ENCODE peak calls at places on chromosomes 13 and 19, in eight cellular contexts. M is left ventricle myocardium inferior, W is OCI-LY7, A is IMR-90, S is GM12864, G is small intestine, K is neural progenitor cell, P is kidney epithelial cell. V is an unnamed sample.

GRCh38 chr19:55452381-55453325 is 8.8 kb downstream of the ISOC2 start:
- DNase-seq in M (peak; percentile 66), W (peak; percentile 76), A (peak; percentile 79), S (no peak), G (peak; percentile 21), K (peak; percentile 94), P (no peak), V (no peak)

GRCh38 chr13:99217461-99218101 is 16.9 kb downstream of the UBAC2 start:
- DNase-seq in M (no peak), W (no peak), A (no peak), S (no peak), G (no peak), K (no peak), P (no peak), V (no peak)

GRCh38 chr13:75364131-75364713 is 117.7 kb downstream of the TBC1D4 start:
- DNase-seq in M (no peak), W (no peak), A (peak; percentile 21), S (no peak), G (no peak), K (no peak), P (no peak), V (no peak)

GRCh38 chr19:2609389-2610116 is 92.9 kb downstream of the GNG7 start:
- DNase-seq in M (peak; percentile 7), W (no peak), A (no peak), S (no peak), G (no peak), K (no peak), P (no peak), V (no peak)

GRCh38 chr13:110575322-110576069 is 14.0 kb upstream of the RAB20 start:
- DNase-seq in M (peak; percentile 26), W (no peak), A (peak; percentile 48), S (peak; percentile 65), G (peak; percentile 32), K (peak; percentile 18), P (no peak), V (no peak)

GRCh38 chr19:44657211-44657921 is 13.7 kb downstream of the PVR start:
- DNase-seq in M (peak; percentile 59), W (peak; percentile 68), A (peak; percentile 68), S (peak; percentile 19), G (peak; percentile 48), K (peak; percentile 81), P (no peak), V (no peak)

GRCh38 chr19:43901395-43902390 is 33.4 kb downstream of the ZNF45 start:
- DNase-seq in M (peak; percentile 82), W (no peak), A (peak; percentile 88), S (peak; percentile 66), G (peak; percentile 72), K (peak; percentile 91), P (peak; percentile 63), V (peak; percentile 56)

GRCh38 chr13:40517486-40518311 is 148.7 kb downstream of the FOXO1 start:
- DNase-seq in M (no peak), W (peak; percentile 26), A (no peak), S (peak; percentile 57), G (no peak), K (no peak), P (no peak), V (no peak)

GRCh38 chr19:14954071-14954655 is 12.9 kb downstream of the OR7C2 start:
- DNase-seq in M (no peak), W (peak; percentile 1), A (no peak), S (no peak), G (no peak), K (no peak), P (no peak), V (no peak)

GRCh38 chr13:36829753-36830152 is 10.7 kb downstream of the RFXAP start:
- DNase-seq in M (no peak), W (no peak), A (no peak), S (no peak), G (no peak), K (no peak), P (no peak), V (no peak)

GRCh38 chr13:113749507-113749906 is 9.5 kb upstream of the TMEM255B start:
- DNase-seq in M (no peak), W (no peak), A (no peak), S (no peak), G (no peak), K (no peak), P (no peak), V (no peak)

GRCh38 chr19:54462072-54462712 is 1.4 kb downstream of the LENG9 start:
- DNase-seq in M (no peak), W (no peak), A (no peak), S (no peak), G (peak; percentile 46), K (no peak), P (no peak), V (no peak)

GRCh38 chr13:72456486-72456885 is 270.9 kb downstream of the MZT1 start:
- DNase-seq in M (no peak), W (no peak), A (no peak), S (no peak), G (no peak), K (no peak), P (no peak), V (no peak)

GRCh38 chr19:7799640-7800355 is 30.2 kb upstream of the EVI5L start:
- DNase-seq in M (peak; percentile 52), W (peak; percentile 76), A (peak; percentile 81), S (peak; percentile 35), G (peak; percentile 64), K (peak; percentile 91), P (no peak), V (peak; percentile 29)

GRCh38 chr13:51276684-51277083 is 54.5 kb downstream of the FAM124A start:
- DNase-seq in M (no peak), W (no peak), A (no peak), S (no peak), G (peak; percentile 44), K (no peak), P (no peak), V (no peak)

GRCh38 chr19:49689133-49690072 is at the start of gene ADM5:
- DNase-seq in M (peak; percentile 50), W (no peak), A (no peak), S (no peak), G (peak; percentile 52), K (peak; percentile 56), P (no peak), V (no peak)

GRCh38 chr19:48624791-48625723 is 5.8 kb downstream of the SPHK2 start:
- DNase-seq in M (no peak), W (no peak), A (no peak), S (no peak), G (peak; percentile 87), K (peak; percentile 59), P (no peak), V (no peak)
- H3K4me3 ChIP-seq in M (peak overlapping the region; percentile 67), W (peak overlapping the region; percentile 68), A (peak overlapping the region; percentile 49), S (peak overlapping the region; percentile 51), G (peak overlapping the region; percentile 78), K (peak overlapping the region; percentile 79), P (peak overlapping the region; percentile 57), V (peak overlapping the region; percentile 63)

GRCh38 chr13:96020941-96021340 is 32.3 kb downstream of the UGGT2 start:
- DNase-seq in M (no peak), W (no peak), A (no peak), S (no peak), G (peak; percentile 49), K (no peak), P (no peak), V (no peak)
- H3K4me3 ChIP-seq in M (no peak overlapping the region), W (no peak overlapping the region), A (no peak overlapping the region), S (no peak overlapping the region), G (no peak overlapping the region), K (no peak overlapping the region), P (no peak overlapping the region), V (no peak overlapping the region)

DNA sequence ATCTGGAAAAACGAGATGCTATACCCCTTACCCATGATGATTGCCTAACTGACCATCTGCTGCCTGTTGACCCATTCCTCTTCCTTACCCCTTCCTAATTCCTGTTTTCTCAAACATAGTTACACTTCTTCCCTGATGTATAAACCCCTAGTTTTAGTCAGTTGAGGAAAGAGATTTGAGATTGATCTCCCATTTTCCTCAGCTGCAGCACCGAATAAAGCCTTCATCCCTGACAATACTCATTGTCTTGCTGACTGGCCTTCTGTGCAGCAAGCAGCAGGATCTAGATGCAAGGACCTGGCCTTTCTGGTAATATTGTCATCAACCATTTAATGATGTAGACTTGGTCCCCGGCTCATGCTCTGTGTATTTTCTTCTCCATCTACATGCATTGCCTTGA is 999 bp upstream of the ZNF264 start:
- DNase-seq in M (no peak), W (no peak), A (no peak), S (no peak), G (no peak), K (no peak), P (no peak), V (no peak)
- H3K4me3 ChIP-seq in M (no peak overlapping the region), W (no peak overlapping the region), A (no peak overlapping the region), S (no peak overlapping the region), G (no peak overlapping the region), K (peak overlapping the region; percentile 92), P (no peak overlapping the region), V (no peak overlapping the region)

GRCh38 chr13:78593652-78594494 is 9.5 kb downstream of the POU4F1 start:
- DNase-seq in M (no peak), W (no peak), A (no peak), S (no peak), G (no peak), K (peak; percentile 85), P (no peak), V (no peak)
- H3K4me3 ChIP-seq in M (no peak overlapping the region), W (no peak overlapping the region), A (no peak overlapping the region), S (no peak overlapping the region), G (no peak overlapping the region), K (peak overlapping the region; percentile 31), P (no peak overlapping the region), V (no peak overlapping the region)

DNA sequence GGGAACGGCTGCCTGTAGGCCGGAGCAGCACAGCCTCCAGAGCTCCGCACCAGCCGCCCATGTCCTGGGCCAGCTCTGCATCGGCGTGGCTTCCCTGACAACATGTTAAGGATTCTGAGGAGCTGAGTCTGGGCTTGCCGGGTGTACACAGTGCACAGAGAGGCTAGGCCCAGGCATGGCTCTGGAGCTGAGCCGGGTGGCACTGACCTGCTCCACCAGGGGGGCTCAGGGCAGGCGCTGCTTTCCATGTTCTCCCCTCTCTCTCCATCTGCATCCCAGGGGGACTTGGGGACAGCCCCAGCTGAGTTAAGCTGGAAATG is 31.6 kb downstream of the AP1M1 start:
- DNase-seq in M (no peak), W (no peak), A (no peak), S (no peak), G (no peak), K (no peak), P (no peak), V (no peak)
- H3K4me3 ChIP-seq in M (no peak overlapping the region), W (no peak overlapping the region), A (no peak overlapping the region), S (no peak overlapping the region), G (no peak overlapping the region), K (no peak overlapping the region), P (no peak overlapping the region), V (no peak overlapping the region)

GRCh38 chr13:63909726-63910125 is 2494.1 kb upstream of the PCDH20 start:
- DNase-seq in M (no peak), W (no peak), A (no peak), S (no peak), G (no peak), K (no peak), P (no peak), V (no peak)
- H3K4me3 ChIP-seq in M (no peak overlapping the region), W (no peak overlapping the region), A (no peak overlapping the region), S (no peak overlapping the region), G (no peak overlapping the region), K (no peak overlapping the region), P (no peak overlapping the region), V (no peak overlapping the region)

GRCh38 chr13:108214511-108215383 is 589 bp downstream of the LIG4 start:
- DNase-seq in M (no peak), W (peak; percentile 44), A (no peak), S (no peak), G (no peak), K (peak; percentile 51), P (no peak), V (no peak)
- H3K4me3 ChIP-seq in M (peak overlapping the region; percentile 60), W (peak overlapping the region; percentile 74), A (peak overlapping the region; percentile 46), S (peak overlapping the region; percentile 71), G (peak overlapping the region; percentile 69), K (peak overlapping the region; percentile 58), P (peak overlapping the region; percentile 75), V (peak overlapping the region; percentile 73)